ENCODE peak calls at places on chromosomes 11 and 22, in five cellular contexts. I is tibial nerve, X is ovary, M is A549, O is stomach. G is an unnamed sample.

GRCh38 chr22:29291215-29291614 is 15.2 kb upstream of the GAS2L1 start:
- DNase-seq in I (no peak), X (no peak), M (no peak), O (no peak), G (no peak)

GRCh38 chr11:11584446-11584810 is 37.4 kb downstream of the GALNT18 start:
- DNase-seq in I (no peak), X (no peak), M (peak), O (no peak), G (no peak)

GRCh38 chr11:60088364-60088763 is at the start of gene MS4A2:
- DNase-seq in I (no peak), X (no peak), M (no peak), O (no peak), G (no peak)

GRCh38 chr11:44611088-44611487 is 45.6 kb downstream of the CD82 start:
- DNase-seq in I (no peak), X (no peak), M (no peak), O (no peak), G (no peak)

GRCh38 chr22:26893711-26894110 is 236.3 kb downstream of the MIAT start:
- DNase-seq in I (no peak), X (no peak), M (no peak), O (no peak), G (no peak)

GRCh38 chr11:47099213-47099917 is 77.3 kb downstream of the ARFGAP2 start:
- DNase-seq in I (no peak), X (no peak), M (no peak), O (peak), G (no peak)

GRCh38 chr22:26483439-26484359 is at the start of the genes HPS4 and SRRD:
- DNase-seq in I (peak), X (peak), M (peak), O (peak), G (peak)

GRCh38 chr11:8192016-8192895 is 23.4 kb upstream of the RIC3 start:
- DNase-seq in I (no peak), X (peak), M (peak), O (peak), G (peak)

GRCh38 chr22:29251981-29252978 is 15.5 kb downstream of the RHBDD3 start:
- DNase-seq in I (no peak), X (no peak), M (no peak), O (peak), G (peak)

GRCh38 chr11:83087035-83087434 is 15.3 kb upstream of the RAB30 start:
- DNase-seq in I (no peak), X (no peak), M (peak), O (no peak), G (no peak)

GRCh38 chr11:47991266-47991830 is 11.0 kb downstream of the PTPRJ start:
- DNase-seq in I (no peak), X (no peak), M (peak), O (peak), G (no peak)

GRCh38 chr22:31537019-31537535 is 40.7 kb downstream of the SFI1 start:
- DNase-seq in I (no peak), X (no peak), M (no peak), O (no peak), G (peak)
- TF ChIP-seq EP300 in I (no peak), X (no peak), M (no peak), O (no peak), G (no peak)

GRCh38 chr11:13287681-13288080 is 10.1 kb downstream of the BMAL1 start:
- DNase-seq in I (no peak), X (no peak), M (no peak), O (no peak), G (no peak)

GRCh38 chr11:13290221-13290980 is 12.8 kb downstream of the BMAL1 start:
- DNase-seq in I (no peak), X (no peak), M (no peak), O (no peak), G (no peak)

GRCh38 chr11:13289081-13289480 is 11.5 kb downstream of the BMAL1 start:
- DNase-seq in I (no peak), X (no peak), M (peak), O (no peak), G (no peak)

GRCh38 chr11:13287026-13287425 is 9.4 kb downstream of the BMAL1 start:
- DNase-seq in I (no peak), X (no peak), M (no peak), O (no peak), G (no peak)

DNA sequence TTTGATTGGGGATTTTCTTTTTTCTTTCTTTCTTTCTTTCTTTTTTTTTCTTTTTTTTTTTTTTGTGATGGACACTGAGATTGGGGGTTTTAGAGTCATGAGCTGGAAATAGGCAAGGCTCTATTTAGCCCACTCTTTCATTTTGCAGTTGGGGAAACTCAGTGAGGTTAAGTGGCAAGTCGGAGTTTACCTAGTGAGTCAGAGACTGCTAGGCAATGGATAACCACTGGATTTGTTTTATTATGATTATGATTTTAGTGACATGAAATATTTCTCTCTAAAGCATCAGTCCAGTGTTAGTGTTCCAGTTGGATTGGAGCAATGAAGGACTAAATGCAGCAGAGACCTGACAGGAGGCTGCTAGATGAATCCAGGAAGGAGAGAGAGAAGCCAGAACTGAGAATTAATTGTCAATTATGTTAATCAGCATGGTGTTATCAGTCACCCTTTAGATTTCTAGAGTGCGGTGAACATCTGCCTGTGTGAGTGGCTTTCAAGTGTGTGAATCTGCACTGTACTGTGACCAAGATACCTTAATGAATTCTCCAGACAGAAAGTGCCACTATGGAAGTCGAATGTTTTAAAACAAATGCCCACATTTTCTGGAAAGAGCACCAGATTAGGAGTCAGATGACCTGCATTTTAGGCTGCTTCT is 10.9 kb downstream of the BMAL1 start:
- DNase-seq in I (no peak), X (no peak), M (no peak), O (no peak), G (no peak)
- TF ChIP-seq EP300 in I (no peak), X (no peak), M (no peak), O (no peak), G (no peak)

GRCh38 chr22:41359376-41359775 is 22.4 kb upstream of the TEF start:
- DNase-seq in I (no peak), X (no peak), M (no peak), O (no peak), G (no peak)

GRCh38 chr22:41361716-41362310 is 19.9 kb upstream of the TEF start:
- DNase-seq in I (no peak), X (no peak), M (no peak), O (no peak), G (no peak)

GRCh38 chr22:41362615-41363014 is 19.1 kb upstream of the TEF start:
- DNase-seq in I (no peak), X (no peak), M (no peak), O (no peak), G (no peak)

GRCh38 chr22:41358927-41359326 is 22.8 kb upstream of the TEF start:
- DNase-seq in I (no peak), X (no peak), M (no peak), O (no peak), G (peak)

DNA sequence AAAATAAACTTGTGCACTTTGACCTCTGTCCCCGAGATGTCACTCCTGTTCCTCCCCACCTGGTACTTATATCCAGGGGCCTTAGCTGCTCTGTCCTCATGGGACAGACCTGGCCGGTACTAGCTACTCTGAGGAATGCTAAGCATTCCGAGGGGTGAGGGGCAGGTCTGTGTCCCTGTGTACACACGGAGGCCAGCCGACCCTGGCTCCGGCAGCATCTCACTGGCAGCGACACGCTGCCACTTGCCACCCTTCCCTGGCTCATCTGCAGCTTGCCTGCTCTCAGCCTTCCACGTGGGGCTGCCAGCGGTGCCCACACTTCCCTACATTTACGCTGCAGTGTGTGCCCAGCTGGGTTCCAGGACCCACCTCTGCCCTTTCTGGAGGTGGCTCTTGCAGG is 21.6 kb upstream of the TEF start:
- DNase-seq in I (no peak), X (no peak), M (no peak), O (no peak), G (no peak)
- TF ChIP-seq EP300 in I (no peak), X (no peak), M (no peak), O (no peak), G (no peak)

GRCh38 chr22:32618461-32619140 is 144.0 kb downstream of the FBXO7 start:
- DNase-seq in I (peak), X (peak), M (no peak), O (no peak), G (no peak)
- TF ChIP-seq EP300 in I (peak), X (peak), M (no peak), O (peak), G (no peak)

DNA sequence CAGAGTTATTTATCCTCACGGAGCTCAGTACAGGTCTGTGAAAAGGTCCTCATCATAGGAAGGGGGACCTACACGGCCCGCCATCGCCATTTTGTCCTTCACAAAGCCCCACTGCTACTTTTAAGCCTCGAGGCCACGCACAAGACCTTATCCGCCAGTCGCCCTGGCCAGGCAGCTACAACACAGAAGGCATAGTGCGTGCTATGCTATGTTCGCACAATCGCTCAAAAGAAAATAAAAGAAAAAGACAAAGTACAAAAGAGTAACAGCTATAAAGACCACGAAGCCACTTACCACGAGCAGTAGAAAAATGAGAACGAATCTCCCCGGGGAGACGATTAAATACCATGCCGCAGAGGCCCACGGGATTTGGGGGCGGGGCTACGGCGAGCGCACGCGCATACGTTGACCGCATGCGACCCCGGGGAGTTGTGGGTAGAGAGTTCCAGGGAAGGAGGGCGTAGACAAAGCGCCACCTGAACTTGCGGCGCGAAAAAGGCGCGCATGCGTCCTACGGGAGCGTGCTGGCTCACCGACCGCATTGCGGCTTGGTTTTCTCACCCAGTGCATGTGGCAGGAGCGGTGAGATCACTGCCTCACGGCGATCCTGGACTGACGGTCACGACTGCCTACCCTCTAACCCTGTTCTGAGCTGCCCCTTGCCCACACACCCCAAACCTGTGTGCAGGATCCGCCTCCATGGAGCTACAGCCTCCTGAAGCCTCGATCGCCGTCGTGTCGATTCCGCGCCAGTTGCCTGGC is 16.4 kb upstream of the WDR74 start:
- DNase-seq in I (peak), X (peak), M (peak), O (peak), G (peak)
- TF ChIP-seq EP300 in I (peak), X (no peak), M (no peak), O (no peak), G (peak)

GRCh38 chr11:19715373-19715772 is 2.7 kb downstream of the NAV2 start:
- DNase-seq in I (no peak), X (no peak), M (peak), O (no peak), G (no peak)
- TF ChIP-seq EP300 in I (no peak), X (no peak), M (no peak), O (no peak), G (no peak)

G was measured in K562.